ENCODE peak calls at places on chromosome 2, in eight cellular contexts. U is A549; V is Kasumi-1; J is HTR-8/SVneo; E is heart right ventricle; T is WTC11; Y is activated naive CD4-positive, alpha-beta T cell treated with anti-CD3 and anti-CD28 coated beads, Interleukin-2, amount 50 U/mL, for 72 hours; H is HEK293T. R is an unnamed sample.

GRCh38 chr2:75481041-75481836 is 79.5 kb downstream of the EVA1A start:
- DNase-seq in U (no peak), V (peak; percentile 28), J (peak; percentile 10), E (no peak), T (no peak), Y (no peak), H (peak; percentile 35), R (peak; percentile 59)

GRCh38 chr2:216018709-216019108 is 5.4 kb upstream of the MREG start:
- DNase-seq in U (no peak), V (no peak), J (no peak), E (no peak), T (no peak), Y (no peak), H (no peak), R (no peak)

GRCh38 chr2:133390151-133390550 is 178.1 kb downstream of the NCKAP5 start:
- DNase-seq in U (no peak), V (no peak), J (peak; percentile 41), E (no peak), T (no peak), Y (no peak), H (no peak), R (no peak)

GRCh38 chr2:37892436-37893114 is 32.5 kb upstream of the RMDN2 start:
- DNase-seq in U (no peak), V (peak; percentile 69), J (no peak), E (no peak), T (no peak), Y (no peak), H (no peak), R (no peak)

GRCh38 chr2:61763605-61764034 is 90.2 kb downstream of the FAM161A start:
- DNase-seq in U (peak; percentile 62), V (peak; percentile 81), J (peak; percentile 71), E (peak; percentile 82), T (no peak), Y (no peak), H (peak; percentile 73), R (peak; percentile 89)

GRCh38 chr2:46936566-46936965 is 21.0 kb upstream of the MCFD2 start:
- DNase-seq in U (no peak), V (no peak), J (no peak), E (no peak), T (no peak), Y (no peak), H (no peak), R (no peak)

GRCh38 chr2:26578581-26578980 is 62.6 kb downstream of the CIB4 start:
- DNase-seq in U (no peak), V (no peak), J (no peak), E (no peak), T (no peak), Y (no peak), H (no peak), R (no peak)

GRCh38 chr2:169362346-169363026 is at the start of gene LRP2:
- DNase-seq in U (no peak), V (peak; percentile 38), J (no peak), E (no peak), T (peak; percentile 45), Y (peak; percentile 30), H (peak; percentile 50), R (no peak)

GRCh38 chr2:176246324-176246723 is 22.9 kb upstream of the MTX2 start:
- DNase-seq in U (no peak), V (no peak), J (no peak), E (no peak), T (no peak), Y (no peak), H (no peak), R (no peak)

GRCh38 chr2:120415728-120416509 is 70.0 kb downstream of the INHBB start:
- DNase-seq in U (no peak), V (no peak), J (no peak), E (no peak), T (no peak), Y (no peak), H (no peak), R (no peak)

GRCh38 chr2:42926438-42927333 is 134.3 kb upstream of the HAAO start:
- DNase-seq in U (no peak), V (peak; percentile 52), J (no peak), E (no peak), T (peak; percentile 37), Y (no peak), H (no peak), R (no peak)

GRCh38 chr2:176380341-176380740 is 111.1 kb downstream of the MTX2 start:
- DNase-seq in U (no peak), V (no peak), J (no peak), E (no peak), T (no peak), Y (no peak), H (no peak), R (no peak)

R was measured in fibroblast of mammary gland.